ENCODE peak calls at places on chromosomes 6 and 20, in five cellular contexts. E is H9, P is neuronal stem cell, W is mesenchymal stem cell, Q is H1. C is an unnamed sample.

GRCh38 chr6:151784441-151785214 is 22.9 kb upstream of the ESR1 start:
- DNase-seq in E (no peak), P (no peak), W (no peak), Q (no peak), C (no peak)

GRCh38 chr6:163310096-163310972 is 104.2 kb upstream of the QKI start:
- DNase-seq in E (no peak), P (no peak), W (no peak), Q (no peak), C (no peak)

GRCh38 chr6:166849762-166850181 is 106.6 kb downstream of the RNASET2 start:
- DNase-seq in E (no peak), P (no peak), W (no peak), Q (no peak), C (no peak)

GRCh38 chr6:43790031-43790430 is 20.0 kb downstream of the VEGFA start:
- DNase-seq in E (no peak), P (no peak), W (peak), Q (no peak), C (no peak)

GRCh38 chr6:117605169-117605826 is 3.0 kb upstream of the GOPC start:
- DNase-seq in E (peak), P (peak), W (peak), Q (no peak), C (peak)

GRCh38 chr6:117506180-117506835 is 23.8 kb downstream of the DCBLD1 start:
- DNase-seq in E (no peak), P (no peak), W (no peak), Q (no peak), C (no peak)

GRCh38 chr20:19743650-19744015 is 14.4 kb upstream of the RIN2 start:
- DNase-seq in E (no peak), P (no peak), W (no peak), Q (no peak), C (no peak)

GRCh38 chr6:3725145-3726015 is 26.1 kb downstream of the PXDC1 start:
- DNase-seq in E (no peak), P (no peak), W (no peak), Q (no peak), C (no peak)

GRCh38 chr6:46935687-46936086 is 13.9 kb upstream of the ADGRF5 start:
- DNase-seq in E (peak), P (no peak), W (peak), Q (peak), C (peak)

GRCh38 chr6:12269100-12269499 is 21.1 kb upstream of the EDN1 start:
- DNase-seq in E (no peak), P (no peak), W (no peak), Q (no peak), C (no peak)

GRCh38 chr20:42864116-42864515 is 325.6 kb downstream of the PTPRT start:
- DNase-seq in E (no peak), P (no peak), W (no peak), Q (no peak), C (peak)

GRCh38 chr6:74369556-74369993 is 673.6 kb downstream of the CD109 start:
- DNase-seq in E (no peak), P (no peak), W (peak), Q (no peak), C (no peak)

GRCh38 chr6:50285735-50286134 is 236.0 kb upstream of the DEFB112 start:
- DNase-seq in E (no peak), P (no peak), W (no peak), Q (no peak), C (no peak)

GRCh38 chr6:74731921-74732320 is 473.9 kb downstream of the COL12A1 start:
- DNase-seq in E (no peak), P (no peak), W (peak), Q (no peak), C (peak)

GRCh38 chr20:62293111-62293784 is 9.5 kb upstream of the ADRM1 start:
- DNase-seq in E (no peak), P (no peak), W (no peak), Q (no peak), C (no peak)

GRCh38 chr6:88920088-88920487 is 43.3 kb downstream of the RNGTT start:
- DNase-seq in E (no peak), P (no peak), W (no peak), Q (no peak), C (no peak)

GRCh38 chr6:90080876-90081464 is 186.7 kb downstream of the GJA10 start:
- DNase-seq in E (no peak), P (no peak), W (no peak), Q (no peak), C (no peak)

GRCh38 chr20:41733151-41733550 is 115.0 kb upstream of the CHD6 start:
- DNase-seq in E (no peak), P (no peak), W (no peak), Q (no peak), C (no peak)

GRCh38 chr6:154246723-154247118 is 109.9 kb downstream of the IPCEF1 start:
- DNase-seq in E (no peak), P (no peak), W (no peak), Q (no peak), C (no peak)

GRCh38 chr6:18741741-18742140 is 354.6 kb downstream of the RNF144B start:
- DNase-seq in E (no peak), P (no peak), W (no peak), Q (no peak), C (no peak)

GRCh38 chr6:52420668-52421358 is 671 bp downstream of the EFHC1 start:
- DNase-seq in E (peak), P (peak), W (peak), Q (peak), C (peak)

GRCh38 chr20:22861231-22861980 is 173.7 kb upstream of the SSTR4 start:
- DNase-seq in E (no peak), P (no peak), W (peak), Q (no peak), C (no peak)

GRCh38 chr6:157230971-157231370 is 92.3 kb downstream of the TMEM242 start:
- DNase-seq in E (no peak), P (no peak), W (no peak), Q (no peak), C (no peak)

GRCh38 chr20:15336011-15336410 is 998.6 kb upstream of the FLRT3 start:
- DNase-seq in E (no peak), P (no peak), W (no peak), Q (no peak), C (peak)

GRCh38 chr6:87745966-87746721 is 44.1 kb upstream of the AKIRIN2 start:
- DNase-seq in E (no peak), P (no peak), W (no peak), Q (no peak), C (no peak)

GRCh38 chr6:57182017-57182432 is 9.9 kb downstream of the BAG2 start:
- DNase-seq in E (no peak), P (no peak), W (peak), Q (no peak), C (no peak)

GRCh38 chr6:2231438-2231837 is 14.0 kb downstream of the GMDS start:
- DNase-seq in E (no peak), P (no peak), W (no peak), Q (no peak), C (peak)

GRCh38 chr20:38893485-38894090 is 32.6 kb upstream of the FAM83D start:
- DNase-seq in E (peak), P (peak), W (peak), Q (peak), C (peak)

GRCh38 chr6:12293931-12294800 is 4.0 kb downstream of the EDN1 start:
- DNase-seq in E (no peak), P (no peak), W (no peak), Q (no peak), C (no peak)

GRCh38 chr6:9484686-9485085 is 930.2 kb downstream of the TFAP2A start:
- DNase-seq in E (no peak), P (no peak), W (no peak), Q (no peak), C (no peak)

GRCh38 chr6:9484091-9484490 is 930.8 kb downstream of the TFAP2A start:
- DNase-seq in E (no peak), P (no peak), W (no peak), Q (no peak), C (no peak)

GRCh38 chr6:9485992-9486391 is 928.9 kb downstream of the TFAP2A start:
- DNase-seq in E (no peak), P (no peak), W (no peak), Q (no peak), C (no peak)

GRCh38 chr6:9481292-9482029 is 933.4 kb downstream of the TFAP2A start:
- DNase-seq in E (no peak), P (no peak), W (peak), Q (no peak), C (peak)

DNA sequence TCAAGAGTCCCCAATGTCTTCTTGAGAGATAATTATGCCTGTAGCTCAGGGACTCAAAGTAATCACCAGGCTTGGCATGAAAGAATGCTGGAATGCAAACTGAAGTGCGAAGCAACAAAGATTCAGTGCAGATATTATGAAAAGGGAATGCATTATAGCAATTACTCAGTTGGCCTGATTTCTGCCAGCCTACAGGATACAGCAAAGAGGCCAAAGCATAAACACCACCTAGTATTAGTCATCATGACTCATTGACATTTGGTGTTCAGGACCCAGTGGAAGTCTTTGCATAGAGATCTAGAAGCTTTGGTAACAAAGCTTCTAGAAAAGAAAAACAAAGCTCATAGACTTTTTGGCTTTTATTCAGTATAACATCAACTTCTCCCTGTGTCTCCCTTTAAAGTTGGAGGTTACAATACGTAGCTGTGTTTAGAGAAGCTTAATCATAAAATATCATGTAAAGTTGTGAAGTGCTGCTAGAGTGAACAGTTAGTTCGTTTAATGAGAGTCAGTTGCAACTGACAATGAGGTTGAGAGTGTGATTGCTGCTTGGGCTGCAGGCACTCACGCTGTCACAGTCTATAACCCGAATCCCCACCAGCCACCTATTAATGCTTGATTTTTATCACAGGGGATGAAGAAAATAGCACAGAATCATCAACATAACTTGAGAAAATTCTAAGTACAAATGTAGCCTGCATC is 932.7 kb downstream of the TFAP2A start:
- DNase-seq in E (no peak), P (no peak), W (peak), Q (no peak), C (peak)
- H2BK120ac ChIP-seq in E (no peak), P (no peak), W (no peak), Q (no peak), C (no peak)

GRCh38 chr6:41723936-41724637 is 11.3 kb downstream of the TFEB start:
- DNase-seq in E (no peak), P (no peak), W (no peak), Q (no peak), C (no peak)

GRCh38 chr6:41724638-41725501 is 10.5 kb downstream of the TFEB start:
- DNase-seq in E (no peak), P (no peak), W (no peak), Q (no peak), C (no peak)

GRCh38 chr6:41720783-41721182 is 14.6 kb downstream of the TFEB start:
- DNase-seq in E (no peak), P (no peak), W (no peak), Q (no peak), C (no peak)

GRCh38 chr6:41721396-41721795 is 14.0 kb downstream of the TFEB start:
- DNase-seq in E (no peak), P (no peak), W (no peak), Q (no peak), C (no peak)

DNA sequence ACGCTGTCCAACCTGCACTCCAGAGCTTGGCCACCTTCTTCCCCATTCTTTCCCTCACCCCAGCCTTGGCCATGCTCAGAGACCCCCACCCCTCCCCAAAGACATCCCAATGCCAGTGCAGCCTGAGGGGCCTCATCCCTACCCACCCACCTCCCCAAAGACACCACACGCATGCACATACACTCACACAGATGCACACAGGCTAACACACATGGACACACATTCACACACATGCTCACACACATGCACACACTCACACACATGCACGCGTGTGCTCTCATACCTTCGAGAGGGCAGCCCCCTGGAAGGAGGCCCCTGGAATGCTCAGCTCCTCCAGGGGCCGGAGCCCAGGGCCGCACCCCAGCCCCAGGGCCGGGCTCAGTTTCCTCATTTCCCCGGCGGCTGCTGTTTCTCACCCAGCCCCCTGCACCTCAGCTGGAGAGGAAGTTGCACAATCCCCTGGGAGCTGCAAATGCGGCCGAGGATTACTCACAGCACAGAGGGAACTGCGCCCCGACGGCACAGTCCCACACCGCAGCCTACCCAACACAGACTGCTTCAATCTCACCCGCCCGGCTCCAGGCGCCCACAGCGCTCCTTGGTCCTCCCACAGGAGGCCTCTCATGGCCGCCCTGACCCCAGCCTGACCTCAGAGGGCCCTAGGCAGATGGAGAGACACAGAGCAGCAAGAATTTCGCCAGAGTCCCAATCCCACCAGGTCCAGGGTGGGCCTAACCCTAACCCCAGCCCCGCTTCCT is 12.1 kb downstream of the TFEB start:
- DNase-seq in E (peak), P (no peak), W (peak), Q (no peak), C (peak)
- H3K27ac ChIP-seq in E (no peak), P (no peak), W (peak), Q (no peak), C (no peak)

GRCh38 chr6:139391709-139392108 is 17.3 kb upstream of the CITED2 start:
- DNase-seq in E (no peak), P (no peak), W (no peak), Q (no peak), C (no peak)

GRCh38 chr6:139388384-139388783 is 13.9 kb upstream of the CITED2 start:
- DNase-seq in E (no peak), P (no peak), W (no peak), Q (no peak), C (no peak)

GRCh38 chr6:139392834-139393233 is 18.4 kb upstream of the CITED2 start:
- DNase-seq in E (no peak), P (no peak), W (no peak), Q (no peak), C (no peak)

GRCh38 chr6:139394027-139394649 is 19.7 kb upstream of the CITED2 start:
- DNase-seq in E (no peak), P (no peak), W (no peak), Q (no peak), C (no peak)

DNA sequence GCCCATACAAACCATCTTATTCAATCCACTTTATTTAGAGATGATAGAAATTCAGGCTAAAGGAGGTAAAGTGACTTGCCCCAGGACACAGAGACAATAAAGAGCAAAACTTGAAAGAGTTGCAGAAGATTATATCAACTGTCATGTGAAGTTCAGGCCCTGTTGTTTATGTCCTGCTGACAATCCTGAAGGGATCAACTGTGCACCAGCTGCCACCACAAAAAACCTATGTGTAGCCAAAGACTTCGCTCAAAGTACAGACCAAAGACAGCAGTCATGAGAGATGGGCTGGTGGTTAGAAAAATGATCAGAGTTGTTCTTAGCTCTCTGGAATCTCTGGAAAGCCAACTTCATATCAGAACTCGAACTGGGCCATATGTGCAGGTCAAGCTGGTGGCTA is 16.0 kb upstream of the CITED2 start:
- DNase-seq in E (no peak), P (no peak), W (no peak), Q (no peak), C (no peak)
- H2BK120ac ChIP-seq in E (no peak), P (no peak), W (no peak), Q (no peak), C (no peak)

GRCh38 chr6:164928366-164929154 is 380.8 kb downstream of the C6orf118 start:
- DNase-seq in E (no peak), P (no peak), W (no peak), Q (no peak), C (no peak)

GRCh38 chr6:164927288-164928040 is 381.9 kb downstream of the C6orf118 start:
- DNase-seq in E (peak), P (peak), W (peak), Q (peak), C (peak)

GRCh38 chr6:164926686-164927085 is 382.7 kb downstream of the C6orf118 start:
- DNase-seq in E (no peak), P (no peak), W (no peak), Q (no peak), C (no peak)

GRCh38 chr6:164929155-164929977 is 380.0 kb downstream of the C6orf118 start:
- DNase-seq in E (no peak), P (no peak), W (no peak), Q (no peak), C (no peak)

DNA sequence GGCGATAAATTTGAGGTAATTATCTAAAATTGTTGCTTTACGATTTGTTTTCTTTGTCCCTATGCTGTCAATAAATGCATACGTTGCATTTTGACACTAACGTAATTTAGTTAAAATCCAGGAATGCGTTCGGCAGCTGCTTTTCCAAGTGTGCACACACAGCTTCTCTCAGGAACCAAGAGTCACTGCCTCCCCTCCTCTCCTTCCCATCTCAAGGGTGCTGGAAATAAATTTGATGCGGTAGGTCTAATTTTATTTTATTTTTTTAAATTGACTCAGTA is 381.4 kb downstream of the C6orf118 start:
- DNase-seq in E (no peak), P (no peak), W (no peak), Q (no peak), C (no peak)
- H3K27ac ChIP-seq in E (no peak), P (no peak), W (no peak), Q (no peak), C (no peak)

GRCh38 chr6:141968632-141969031 is 164.1 kb upstream of the GJE1 start:
- DNase-seq in E (no peak), P (no peak), W (no peak), Q (no peak), C (no peak)

GRCh38 chr6:141969201-141969600 is 163.5 kb upstream of the GJE1 start:
- DNase-seq in E (no peak), P (no peak), W (no peak), Q (no peak), C (no peak)

GRCh38 chr6:141965016-141965545 is 167.6 kb upstream of the GJE1 start:
- DNase-seq in E (no peak), P (no peak), W (no peak), Q (no peak), C (no peak)

GRCh38 chr6:141963543-141964295 is 169.0 kb upstream of the GJE1 start:
- DNase-seq in E (no peak), P (no peak), W (peak), Q (no peak), C (no peak)
- H2BK120ac ChIP-seq in E (no peak), P (no peak), W (no peak), Q (no peak), C (no peak)

DNA sequence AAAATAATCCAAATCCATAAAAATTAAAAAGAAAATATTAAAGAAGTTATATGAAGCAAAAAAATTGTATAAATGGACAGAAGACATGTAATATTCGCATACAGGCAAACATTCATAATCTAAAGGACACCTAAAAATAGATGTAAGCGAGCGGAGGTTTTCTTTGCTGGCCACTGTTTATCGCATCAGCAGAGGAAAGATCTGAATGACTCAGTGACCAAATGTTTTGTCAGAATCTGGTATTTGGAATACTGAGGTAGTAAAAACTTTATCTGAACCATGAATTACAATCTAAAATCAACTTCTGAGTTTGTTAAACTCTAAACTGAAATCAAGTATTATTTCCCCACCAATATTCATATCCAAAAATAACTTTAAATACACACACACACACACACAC is 7.8 kb downstream of the TSPYL4 start:
- DNase-seq in E (no peak), P (no peak), W (peak), Q (no peak), C (no peak)
- H3K27ac ChIP-seq in E (no peak), P (no peak), W (no peak), Q (no peak), C (no peak)

DNA sequence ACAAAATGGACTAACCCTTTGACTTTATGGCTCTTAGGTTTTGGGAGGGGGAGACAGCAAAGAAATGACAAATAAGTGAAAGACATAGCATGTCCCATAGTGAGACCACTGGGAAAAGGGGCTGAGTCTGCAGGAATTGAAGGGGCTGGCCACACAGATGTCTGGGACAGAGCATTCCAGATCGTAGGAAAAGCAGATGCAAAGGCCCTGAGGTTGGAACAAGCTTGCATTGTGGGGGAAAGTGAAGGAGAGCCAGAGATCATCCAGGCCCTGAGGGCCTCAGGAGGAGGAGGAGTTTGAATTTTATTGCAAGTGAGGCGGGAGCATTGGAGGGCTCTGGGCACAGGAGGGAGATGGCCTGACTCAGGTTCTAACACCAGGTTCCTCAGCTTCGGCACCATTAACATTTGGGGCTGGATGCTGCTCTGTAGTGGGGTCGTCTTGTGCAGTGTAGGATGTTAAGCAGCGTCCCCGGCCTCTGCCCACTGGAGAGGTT is 97.5 kb downstream of the CEBPB start:
- DNase-seq in E (no peak), P (no peak), W (no peak), Q (no peak), C (no peak)
- H2BK120ac ChIP-seq in E (no peak), P (no peak), W (peak), Q (no peak), C (no peak)